ENCODE peak calls at places on chromosomes 6 and 20, in ten cellular contexts. U is thyroid gland; L is lower lobe of right lung; Z is mesendoderm; Q is substantia nigra; E is heart left ventricle; G is stomach; M is CD4-positive, alpha-beta T cell; A is tibial artery; R is left ventricle myocardium inferior. F is an unnamed sample.

GRCh38 chr6:88477411-88477810 is 311.3 kb upstream of the CNR1 start:
- DNase-seq in U (no peak), L (no peak), Z (no peak), Q (no peak), E (no peak), G (no peak), M (no peak), A (no peak), R (no peak), F (no peak)

GRCh38 chr20:23164176-23164601 is 78.1 kb upstream of the CD93 start:
- DNase-seq in U (no peak), L (no peak), Z (no peak), Q (peak), E (no peak), G (peak), M (no peak), A (peak), R (no peak), F (no peak)

GRCh38 chr6:45566882-45567281 is 189.1 kb upstream of the SUPT3H start:
- DNase-seq in U (no peak), L (no peak), Z (peak), Q (no peak), E (no peak), G (no peak), M (no peak), A (no peak), R (no peak), F (peak)

GRCh38 chr20:1894471-1894950 is 696 bp upstream of the SIRPA start:
- DNase-seq in U (peak), L (no peak), Z (peak), Q (peak), E (peak), G (peak), M (no peak), A (peak), R (peak), F (peak)

GRCh38 chr20:16293590-16293989 is 279.7 kb downstream of the KIF16B start:
- DNase-seq in U (no peak), L (no peak), Z (no peak), Q (no peak), E (no peak), G (no peak), M (no peak), A (no peak), R (no peak), F (no peak)

GRCh38 chr20:3658019-3658707 is 5.0 kb downstream of the GFRA4 start:
- DNase-seq in U (no peak), L (no peak), Z (no peak), Q (no peak), E (no peak), G (no peak), M (no peak), A (peak), R (no peak), F (no peak)

GRCh38 chr6:168263351-168263905 is 56.1 kb downstream of the DACT2 start:
- DNase-seq in U (no peak), L (no peak), Z (no peak), Q (no peak), E (no peak), G (no peak), M (no peak), A (peak), R (no peak), F (no peak)

GRCh38 chr20:41340327-41341055 is at the start of gene LPIN3:
- DNase-seq in U (peak), L (peak), Z (peak), Q (peak), E (peak), G (peak), M (peak), A (peak), R (peak), F (peak)

GRCh38 chr6:16760536-16761468 is at the start of gene ATXN1:
- DNase-seq in U (peak), L (peak), Z (peak), Q (peak), E (peak), G (peak), M (peak), A (peak), R (peak), F (peak)

GRCh38 chr20:32567384-32568178 is 17.6 kb downstream of the NOL4L start:
- DNase-seq in U (no peak), L (no peak), Z (no peak), Q (no peak), E (no peak), G (no peak), M (no peak), A (no peak), R (no peak), F (peak)

GRCh38 chr20:34705383-34706021 is 1.4 kb downstream of the TP53INP2 start:
- DNase-seq in U (peak), L (no peak), Z (peak), Q (peak), E (peak), G (peak), M (no peak), A (peak), R (peak), F (peak)

GRCh38 chr20:43193443-43193842 is 3.7 kb upstream of the PTPRT start:
- DNase-seq in U (no peak), L (no peak), Z (no peak), Q (no peak), E (no peak), G (no peak), M (no peak), A (no peak), R (no peak), F (no peak)

DNA sequence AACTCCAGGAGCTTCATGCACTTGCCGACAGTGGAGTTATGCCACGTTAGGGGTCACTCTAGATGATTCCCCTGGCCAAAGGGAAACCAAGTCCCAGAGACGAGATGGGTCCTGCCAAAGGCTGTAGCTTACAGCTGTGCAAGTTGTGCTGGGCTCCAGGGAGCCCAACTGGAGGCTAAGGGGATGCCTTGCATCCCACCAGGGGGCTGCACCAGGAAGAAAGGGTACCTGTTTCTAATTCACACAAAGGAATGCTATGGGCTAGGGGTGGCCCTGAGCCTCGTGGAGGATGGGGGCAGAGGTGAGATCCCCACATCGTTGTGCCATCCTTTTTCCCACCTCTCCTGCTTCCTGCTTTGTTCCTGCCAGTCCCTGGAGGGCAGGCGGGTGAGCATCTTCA is 23.7 kb upstream of the SCRT2 start:
- DNase-seq in U (no peak), L (no peak), Z (no peak), Q (no peak), E (no peak), G (no peak), M (no peak), A (peak), R (no peak), F (no peak)
- H3K27ac ChIP-seq in U (no peak), L (no peak), Z (no peak), Q (no peak), E (peak), G (no peak), M (no peak), A (no peak), R (peak), F (no peak)

GRCh38 chr6:113539202-113539601 is 317.9 kb upstream of the MARCKS start:
- DNase-seq in U (no peak), L (no peak), Z (peak), Q (no peak), E (no peak), G (no peak), M (no peak), A (no peak), R (no peak), F (no peak)

DNA sequence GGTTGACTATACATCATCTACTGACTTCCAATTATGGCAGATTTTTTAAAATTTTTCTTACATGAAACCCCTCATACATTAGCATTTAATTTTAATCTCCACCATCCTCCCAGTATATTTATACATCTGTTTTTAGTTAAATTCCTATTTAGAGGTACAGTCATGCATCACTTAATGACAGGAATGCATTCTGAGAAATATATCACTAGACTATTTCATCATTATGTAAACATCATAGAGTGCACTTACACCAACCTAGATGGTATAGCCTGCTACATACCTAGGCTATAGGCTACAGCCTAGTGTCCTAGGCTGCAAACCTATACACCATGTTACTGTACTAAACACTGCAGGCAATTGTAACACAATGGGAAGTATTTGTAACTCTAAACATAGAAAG is 316.7 kb upstream of the MARCKS start:
- DNase-seq in U (no peak), L (no peak), Z (no peak), Q (no peak), E (no peak), G (no peak), M (no peak), A (no peak), R (no peak), F (no peak)
- H3K27ac ChIP-seq in U (no peak), L (no peak), Z (no peak), Q (no peak), E (no peak), G (no peak), M (no peak), A (no peak), R (no peak), F (no peak)

GRCh38 chr6:25579902-25580495 is 72.0 kb upstream of the SCGN start:
- DNase-seq in U (no peak), L (no peak), Z (no peak), Q (no peak), E (no peak), G (no peak), M (no peak), A (no peak), R (no peak), F (no peak)
- H3K27ac ChIP-seq in U (peak), L (no peak), Z (no peak), Q (no peak), E (no peak), G (no peak), M (no peak), A (no peak), R (no peak), F (no peak)

GRCh38 chr6:31947070-31947675 is 1.3 kb downstream of the CFB start:
- DNase-seq in U (no peak), L (no peak), Z (no peak), Q (no peak), E (no peak), G (no peak), M (no peak), A (no peak), R (no peak), F (no peak)
- H3K27ac ChIP-seq in U (no peak), L (no peak), Z (no peak), Q (no peak), E (no peak), G (no peak), M (no peak), A (no peak), R (no peak), F (no peak)

DNA sequence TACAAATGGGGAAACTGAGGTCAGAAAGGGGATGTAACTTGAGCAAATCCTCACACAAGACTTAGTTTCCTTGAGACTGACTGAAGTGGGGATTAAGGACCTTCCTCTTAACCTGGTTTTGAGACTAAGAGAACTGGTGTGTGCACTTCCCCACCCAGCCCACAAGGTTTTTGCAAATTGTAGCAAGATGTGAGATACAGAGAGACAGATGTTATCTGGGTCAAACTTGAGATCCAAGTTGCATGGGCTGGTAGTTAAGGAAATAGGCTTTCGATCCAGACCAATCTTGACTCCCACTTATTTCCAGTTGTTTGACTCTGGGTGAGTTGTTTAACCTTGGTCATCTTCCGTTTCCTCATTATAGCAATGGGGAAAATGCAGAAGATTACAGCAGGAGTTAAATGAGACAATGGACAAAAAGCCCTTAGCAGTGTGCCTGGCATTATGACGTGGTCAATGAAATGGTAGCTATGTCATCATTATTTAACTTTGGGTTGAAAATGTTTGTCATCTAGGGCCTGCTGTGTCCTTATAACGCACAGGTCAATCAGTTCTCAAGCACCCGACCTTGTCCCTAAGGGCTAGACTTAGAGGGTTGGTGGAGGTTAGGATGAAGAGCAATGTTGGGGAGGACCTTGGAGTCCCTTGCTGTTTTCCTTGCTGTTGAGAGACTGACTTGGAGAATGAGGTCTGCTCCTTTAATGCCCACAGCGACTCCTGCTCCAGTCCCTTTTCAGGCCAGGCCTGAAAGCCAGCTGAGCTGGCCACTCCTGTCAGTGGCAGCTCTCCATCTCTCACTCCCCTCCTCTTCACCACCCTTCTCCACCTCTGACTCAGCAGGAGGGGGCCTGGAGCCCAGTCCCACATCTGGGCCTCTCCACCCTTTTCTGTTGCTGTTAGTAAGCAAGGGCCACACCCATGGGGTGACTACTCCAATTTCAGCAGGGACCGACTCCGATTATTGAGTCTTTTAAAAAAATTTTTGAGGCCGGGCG is 1.9 kb downstream of the SNX21 start:
- DNase-seq in U (no peak), L (no peak), Z (no peak), Q (peak), E (no peak), G (no peak), M (no peak), A (peak), R (peak), F (no peak)
- H3K27ac ChIP-seq in U (peak), L (no peak), Z (no peak), Q (no peak), E (peak), G (peak), M (no peak), A (peak), R (peak), F (no peak)

DNA sequence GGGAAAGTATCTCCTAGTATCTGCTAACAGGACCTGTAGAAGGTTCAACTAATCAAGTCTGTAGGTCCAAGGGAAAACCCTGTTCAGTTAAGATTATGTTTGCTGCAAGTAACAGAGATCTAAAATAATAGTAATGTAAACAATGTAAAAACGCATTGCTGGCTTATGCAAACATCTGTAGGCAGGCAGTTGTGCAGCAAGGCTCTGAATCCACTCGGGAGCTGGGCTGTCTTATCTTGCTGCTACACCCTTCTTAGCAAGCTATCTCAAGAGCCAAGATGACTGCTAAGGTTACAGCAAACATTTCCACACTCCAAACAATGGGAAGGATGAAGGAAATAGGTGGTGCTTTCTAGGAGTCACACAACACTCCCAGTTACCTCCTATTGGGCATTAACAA is 397.3 kb upstream of the NRSN1 start:
- DNase-seq in U (no peak), L (no peak), Z (peak), Q (no peak), E (no peak), G (peak), M (no peak), A (no peak), R (no peak), F (no peak)
- H3K27ac ChIP-seq in U (no peak), L (no peak), Z (no peak), Q (no peak), E (no peak), G (no peak), M (no peak), A (no peak), R (no peak), F (no peak)

GRCh38 chr20:46004813-46005505 is 3.7 kb upstream of the MMP9 start:
- DNase-seq in U (no peak), L (no peak), Z (peak), Q (no peak), E (peak), G (peak), M (peak), A (no peak), R (no peak), F (no peak)
- H3K27ac ChIP-seq in U (no peak), L (no peak), Z (peak), Q (no peak), E (no peak), G (peak), M (no peak), A (no peak), R (no peak), F (no peak)

DNA sequence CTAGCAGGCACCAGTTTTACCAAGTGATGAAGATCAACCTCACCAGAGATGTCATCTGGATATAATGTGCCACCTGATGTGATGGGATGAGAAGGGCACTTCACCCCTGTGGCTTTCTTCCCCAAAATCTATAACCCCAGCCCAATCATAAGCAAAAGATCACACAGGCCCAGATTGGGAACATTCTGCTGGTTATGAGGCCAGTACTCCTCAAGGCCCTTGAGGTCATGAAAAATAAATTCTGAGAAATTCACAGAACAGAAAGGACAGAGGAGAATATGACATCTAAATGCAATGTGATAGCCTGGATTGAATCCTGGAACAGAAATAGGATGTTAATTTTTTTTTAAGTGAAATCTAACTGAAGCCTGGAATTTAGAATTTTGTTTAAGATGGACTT is 243.5 kb downstream of the CBLN4 start:
- DNase-seq in U (no peak), L (no peak), Z (no peak), Q (no peak), E (no peak), G (no peak), M (no peak), A (no peak), R (no peak), F (no peak)
- H3K27ac ChIP-seq in U (no peak), L (no peak), Z (no peak), Q (no peak), E (no peak), G (no peak), M (no peak), A (no peak), R (no peak), F (no peak)

GRCh38 chr6:10609038-10609437 is 85.4 kb downstream of the C6orf52 start:
- DNase-seq in U (no peak), L (no peak), Z (no peak), Q (no peak), E (no peak), G (no peak), M (no peak), A (no peak), R (no peak), F (no peak)
- H3K27ac ChIP-seq in U (no peak), L (no peak), Z (no peak), Q (no peak), E (peak), G (no peak), M (no peak), A (no peak), R (peak), F (no peak)

DNA sequence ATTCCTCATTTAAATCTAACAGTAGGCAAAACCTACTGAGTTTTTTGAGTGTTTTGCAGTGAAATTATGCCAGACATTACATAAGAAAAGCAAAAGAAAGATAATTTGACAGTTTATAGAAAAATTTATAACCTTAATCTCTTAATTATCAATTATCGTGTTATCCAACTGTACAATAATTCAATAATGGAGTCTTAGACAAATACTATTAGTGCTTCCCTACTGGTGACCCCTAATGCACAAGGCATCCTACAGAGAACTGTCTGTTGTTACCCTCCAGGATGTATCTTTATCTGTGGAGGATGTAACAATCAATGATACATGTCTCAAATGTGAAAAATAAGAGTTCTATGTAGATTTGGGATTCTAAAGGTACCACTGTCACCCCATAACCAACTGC is 1687.6 kb downstream of the GRIK2 start:
- DNase-seq in U (no peak), L (no peak), Z (no peak), Q (no peak), E (no peak), G (no peak), M (no peak), A (no peak), R (no peak), F (no peak)
- H3K27ac ChIP-seq in U (no peak), L (no peak), Z (no peak), Q (no peak), E (no peak), G (no peak), M (no peak), A (no peak), R (no peak), F (no peak)